ENCODE peak calls at places on chromosomes 16 and 17, in five cellular contexts. One of them, this sample, is unnamed.

GRCh38 chr17:17343896-17344506 is 40.8 kb downstream of the NT5M start:
- DNase-seq in dorsolateral prefrontal cortex: peak; percentile 10
- DNase-seq in NB4: no peak
- DNase-seq in A673: no peak
- DNase-seq in cardiac muscle cell: no peak
- DNase-seq in this sample: no peak

GRCh38 chr16:24939224-24939623 is 75.9 kb downstream of the ARHGAP17 start:
- DNase-seq in dorsolateral prefrontal cortex: no peak
- DNase-seq in NB4: no peak
- DNase-seq in A673: no peak
- DNase-seq in cardiac muscle cell: no peak
- DNase-seq in this sample: no peak

GRCh38 chr17:37745801-37746426 is 1.1 kb upstream of the HNF1B start:
- DNase-seq in dorsolateral prefrontal cortex: no peak
- DNase-seq in NB4: no peak
- DNase-seq in A673: no peak
- DNase-seq in cardiac muscle cell: no peak
- DNase-seq in this sample: no peak

GRCh38 chr17:2780256-2780655 is 16.0 kb upstream of the RAP1GAP2 start:
- DNase-seq in dorsolateral prefrontal cortex: no peak
- DNase-seq in NB4: no peak
- DNase-seq in A673: no peak
- DNase-seq in cardiac muscle cell: no peak
- DNase-seq in this sample: no peak

GRCh38 chr16:12225816-12226480 is 249.4 kb downstream of the SNX29 start:
- DNase-seq in dorsolateral prefrontal cortex: no peak
- DNase-seq in NB4: no peak
- DNase-seq in A673: no peak
- DNase-seq in cardiac muscle cell: no peak
- DNase-seq in this sample: no peak

GRCh38 chr17:31095239-31096105 is 695 bp downstream of the NF1 start:
- DNase-seq in dorsolateral prefrontal cortex: no peak
- DNase-seq in NB4: peak; percentile 66
- DNase-seq in A673: peak; percentile 11
- DNase-seq in cardiac muscle cell: peak; percentile 50
- DNase-seq in this sample: no peak

GRCh38 chr16:87222335-87222734 is 94.9 kb downstream of the C16orf95 start:
- DNase-seq in dorsolateral prefrontal cortex: no peak
- DNase-seq in NB4: no peak
- DNase-seq in A673: no peak
- DNase-seq in cardiac muscle cell: no peak
- DNase-seq in this sample: no peak

GRCh38 chr16:72246423-72246822 is 74.5 kb upstream of the PMFBP1 start:
- DNase-seq in dorsolateral prefrontal cortex: no peak
- DNase-seq in NB4: no peak
- DNase-seq in A673: no peak
- DNase-seq in cardiac muscle cell: no peak
- DNase-seq in this sample: no peak

GRCh38 chr16:27475561-27475960 is 73.6 kb downstream of the IL21R start:
- DNase-seq in dorsolateral prefrontal cortex: no peak
- DNase-seq in NB4: no peak
- DNase-seq in A673: no peak
- DNase-seq in cardiac muscle cell: peak; percentile 73
- DNase-seq in this sample: no peak

GRCh38 chr16:56732366-56732765 is 2.4 kb downstream of the NUP93 start:
- DNase-seq in dorsolateral prefrontal cortex: no peak
- DNase-seq in NB4: no peak
- DNase-seq in A673: no peak
- DNase-seq in cardiac muscle cell: no peak
- DNase-seq in this sample: no peak

GRCh38 chr16:10172848-10173655 is 9.2 kb downstream of the GRIN2A start:
- DNase-seq in dorsolateral prefrontal cortex: peak; percentile 49
- DNase-seq in NB4: no peak
- DNase-seq in A673: no peak
- DNase-seq in cardiac muscle cell: no peak
- DNase-seq in this sample: no peak

GRCh38 chr16:1309888-1310831 is 724 bp downstream of the UBE2I start:
- DNase-seq in dorsolateral prefrontal cortex: no peak
- DNase-seq in NB4: peak; percentile 68
- DNase-seq in A673: no peak
- DNase-seq in cardiac muscle cell: peak; percentile 52
- DNase-seq in this sample: no peak

GRCh38 chr17:80827646-80828643 is 163.7 kb upstream of the CHMP6 start:
- DNase-seq in dorsolateral prefrontal cortex: no peak
- DNase-seq in NB4: peak; percentile 73
- DNase-seq in A673: peak; percentile 38
- DNase-seq in cardiac muscle cell: no peak
- DNase-seq in this sample: no peak

GRCh38 chr17:43940630-43941029 is 1.6 kb downstream of the PPY start:
- DNase-seq in dorsolateral prefrontal cortex: no peak
- DNase-seq in NB4: peak; percentile 59
- DNase-seq in A673: peak; percentile 37
- DNase-seq in cardiac muscle cell: peak; percentile 46
- DNase-seq in this sample: no peak

GRCh38 chr16:64167851-64168770 is 953.8 kb downstream of the CDH11 start:
- DNase-seq in dorsolateral prefrontal cortex: no peak
- DNase-seq in NB4: no peak
- DNase-seq in A673: no peak
- DNase-seq in cardiac muscle cell: no peak
- DNase-seq in this sample: no peak

GRCh38 chr16:76579277-76579676 is 302.1 kb downstream of the CNTNAP4 start:
- DNase-seq in dorsolateral prefrontal cortex: no peak
- DNase-seq in NB4: peak; percentile 4
- DNase-seq in A673: no peak
- DNase-seq in cardiac muscle cell: no peak
- DNase-seq in this sample: no peak

GRCh38 chr16:75264999-75265910 is 13.8 kb upstream of the BCAR1 start:
- DNase-seq in dorsolateral prefrontal cortex: no peak
- DNase-seq in NB4: no peak
- DNase-seq in A673: no peak
- DNase-seq in cardiac muscle cell: no peak
- DNase-seq in this sample: no peak

GRCh38 chr16:67449739-67450138 is 18.8 kb downstream of the HSD11B2 start:
- DNase-seq in dorsolateral prefrontal cortex: no peak
- DNase-seq in NB4: no peak
- DNase-seq in A673: no peak
- DNase-seq in cardiac muscle cell: no peak
- DNase-seq in this sample: no peak

GRCh38 chr17:14797801-14798200 is 467.3 kb downstream of the PMP22 start:
- DNase-seq in dorsolateral prefrontal cortex: no peak
- DNase-seq in NB4: no peak
- DNase-seq in A673: no peak
- DNase-seq in cardiac muscle cell: no peak
- DNase-seq in this sample: no peak

GRCh38 chr16:8229011-8229520 is 361.2 kb downstream of the TMEM114 start:
- DNase-seq in dorsolateral prefrontal cortex: no peak
- DNase-seq in NB4: no peak
- DNase-seq in A673: no peak
- DNase-seq in cardiac muscle cell: no peak
- DNase-seq in this sample: no peak

GRCh38 chr16:24367186-24367585 is 111.1 kb downstream of the CACNG3 start:
- DNase-seq in dorsolateral prefrontal cortex: no peak
- DNase-seq in NB4: no peak
- DNase-seq in A673: peak; percentile 56
- DNase-seq in cardiac muscle cell: no peak
- DNase-seq in this sample: no peak

GRCh38 chr17:35373532-35373983 is at the start of gene SLFN11:
- DNase-seq in dorsolateral prefrontal cortex: peak; percentile 69
- DNase-seq in NB4: peak; percentile 94
- DNase-seq in A673: peak; percentile 93
- DNase-seq in cardiac muscle cell: peak; percentile 95
- DNase-seq in this sample: peak; percentile 80

GRCh38 chr17:35171834-35172233 is 22.4 kb downstream of the SLC35G3 start:
- DNase-seq in dorsolateral prefrontal cortex: no peak
- DNase-seq in NB4: no peak
- DNase-seq in A673: no peak
- DNase-seq in cardiac muscle cell: no peak
- DNase-seq in this sample: no peak

GRCh38 chr16:84600343-84601229 is 17.3 kb downstream of the COTL1 start:
- DNase-seq in dorsolateral prefrontal cortex: no peak
- DNase-seq in NB4: peak; percentile 93
- DNase-seq in A673: peak; percentile 74
- DNase-seq in cardiac muscle cell: peak; percentile 43
- DNase-seq in this sample: no peak

GRCh38 chr17:80466188-80466705 is 10.2 kb downstream of the NPTX1 start:
- DNase-seq in dorsolateral prefrontal cortex: no peak
- DNase-seq in NB4: no peak
- DNase-seq in A673: no peak
- DNase-seq in cardiac muscle cell: no peak
- DNase-seq in this sample: no peak

GRCh38 chr16:14168146-14168545 is 97.0 kb downstream of the MRTFB start:
- DNase-seq in dorsolateral prefrontal cortex: no peak
- DNase-seq in NB4: peak; percentile 66
- DNase-seq in A673: no peak
- DNase-seq in cardiac muscle cell: peak; percentile 85
- DNase-seq in this sample: no peak

GRCh38 chr17:56213031-56213430 is 59.8 kb downstream of the ANKFN1 start:
- DNase-seq in dorsolateral prefrontal cortex: peak; percentile 30
- DNase-seq in NB4: no peak
- DNase-seq in A673: no peak
- DNase-seq in cardiac muscle cell: no peak
- DNase-seq in this sample: no peak

GRCh38 chr17:40321502-40322416 is 12.8 kb downstream of the RARA start:
- DNase-seq in dorsolateral prefrontal cortex: peak; percentile 44
- DNase-seq in NB4: no peak
- DNase-seq in A673: no peak
- DNase-seq in cardiac muscle cell: no peak
- DNase-seq in this sample: no peak

GRCh38 chr16:31460582-31461002 is 1.3 kb downstream of the ARMC5 start:
- DNase-seq in dorsolateral prefrontal cortex: no peak
- DNase-seq in NB4: peak; percentile 63
- DNase-seq in A673: peak; percentile 64
- DNase-seq in cardiac muscle cell: peak; percentile 66
- DNase-seq in this sample: no peak

GRCh38 chr16:82582971-82583370 is 43.8 kb upstream of the CDH13 start:
- DNase-seq in dorsolateral prefrontal cortex: no peak
- DNase-seq in NB4: peak; percentile 11
- DNase-seq in A673: no peak
- DNase-seq in cardiac muscle cell: no peak
- DNase-seq in this sample: no peak

GRCh38 chr16:71900336-71900735 is 5.0 kb downstream of the IST1 start:
- DNase-seq in dorsolateral prefrontal cortex: no peak
- DNase-seq in NB4: peak; percentile 77
- DNase-seq in A673: no peak
- DNase-seq in cardiac muscle cell: peak; percentile 38
- DNase-seq in this sample: no peak

GRCh38 chr16:86291491-86291890 is 218.8 kb upstream of the FOXF1 start:
- DNase-seq in dorsolateral prefrontal cortex: no peak
- DNase-seq in NB4: no peak
- DNase-seq in A673: no peak
- DNase-seq in cardiac muscle cell: no peak
- DNase-seq in this sample: no peak

GRCh38 chr16:3112881-3113574 is 642 bp downstream of the ZNF205 start:
- DNase-seq in dorsolateral prefrontal cortex: no peak
- DNase-seq in NB4: no peak
- DNase-seq in A673: no peak
- DNase-seq in cardiac muscle cell: peak; percentile 61
- DNase-seq in this sample: no peak

GRCh38 chr16:3115561-3115960 is 3.2 kb downstream of the ZNF205 start:
- DNase-seq in dorsolateral prefrontal cortex: no peak
- DNase-seq in NB4: no peak
- DNase-seq in A673: no peak
- DNase-seq in cardiac muscle cell: no peak
- DNase-seq in this sample: no peak

GRCh38 chr16:3113765-3114479 is 1.5 kb downstream of the ZNF205 start:
- DNase-seq in dorsolateral prefrontal cortex: no peak
- DNase-seq in NB4: no peak
- DNase-seq in A673: no peak
- DNase-seq in cardiac muscle cell: no peak
- DNase-seq in this sample: no peak

GRCh38 chr16:3112058-3112880 is at the start of gene ZNF205:
- DNase-seq in dorsolateral prefrontal cortex: peak; percentile 68
- DNase-seq in NB4: no peak
- DNase-seq in A673: peak; percentile 89
- DNase-seq in cardiac muscle cell: peak; percentile 78
- DNase-seq in this sample: no peak

DNA sequence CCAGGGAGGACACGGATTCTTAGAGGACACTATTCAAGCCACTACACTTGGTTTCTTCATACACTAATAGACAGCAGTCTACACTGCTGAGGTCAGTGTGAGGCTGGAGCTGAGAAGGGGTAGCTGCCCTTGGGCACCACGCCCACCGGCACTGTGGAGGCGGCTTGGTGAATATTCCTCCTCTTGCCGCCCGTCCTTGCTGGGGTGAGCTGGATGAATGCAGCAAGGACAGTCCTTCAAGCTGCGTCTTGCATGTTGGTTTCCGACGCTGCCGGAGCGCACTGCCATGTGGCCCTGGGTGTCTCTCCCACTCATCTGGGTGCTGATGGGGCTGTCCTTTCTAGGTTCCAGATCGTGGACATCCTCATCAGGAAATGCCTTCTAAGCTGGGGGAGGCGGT is 2.6 kb downstream of the ZNF205 start:
- DNase-seq in dorsolateral prefrontal cortex: no peak
- DNase-seq in NB4: no peak
- DNase-seq in A673: no peak
- DNase-seq in cardiac muscle cell: no peak
- DNase-seq in this sample: no peak
- TF ChIP-seq CTCF in dorsolateral prefrontal cortex: no peak
- TF ChIP-seq CTCF in NB4: no peak
- TF ChIP-seq CTCF in A673: no peak
- TF ChIP-seq CTCF in cardiac muscle cell: no peak
- TF ChIP-seq CTCF in this sample: no peak

GRCh38 chr16:2386990-2387389 is 42.3 kb upstream of the CCNF start:
- DNase-seq in dorsolateral prefrontal cortex: no peak
- DNase-seq in NB4: no peak
- DNase-seq in A673: no peak
- DNase-seq in cardiac muscle cell: no peak
- DNase-seq in this sample: no peak
- TF ChIP-seq CTCF in dorsolateral prefrontal cortex: no peak
- TF ChIP-seq CTCF in NB4: no peak
- TF ChIP-seq CTCF in A673: no peak
- TF ChIP-seq CTCF in cardiac muscle cell: peak; percentile 13
- TF ChIP-seq CTCF in this sample: no peak

DNA sequence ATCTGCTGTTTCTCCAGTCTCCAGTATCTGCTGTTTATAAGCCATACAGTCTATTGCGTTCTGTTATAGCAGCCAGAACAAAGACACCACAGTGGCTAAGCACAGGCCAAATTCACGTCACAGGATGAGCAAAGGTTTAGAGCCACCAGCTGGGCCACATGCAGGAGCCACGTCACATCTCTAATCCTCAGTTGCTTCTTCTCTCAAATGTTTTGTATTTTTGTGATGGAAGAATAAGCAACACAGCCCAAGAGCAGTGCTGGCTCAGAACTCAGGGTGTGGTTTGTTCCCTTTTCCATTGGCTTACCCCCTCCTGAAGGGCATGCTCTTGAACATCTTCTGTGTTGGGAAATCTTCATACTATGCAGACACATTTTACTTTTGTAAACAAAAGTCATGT is 309.4 kb upstream of the CDH5 start:
- DNase-seq in dorsolateral prefrontal cortex: no peak
- DNase-seq in NB4: no peak
- DNase-seq in A673: no peak
- DNase-seq in cardiac muscle cell: no peak
- DNase-seq in this sample: no peak
- TF ChIP-seq CTCF in dorsolateral prefrontal cortex: no peak
- TF ChIP-seq CTCF in NB4: no peak
- TF ChIP-seq CTCF in A673: no peak
- TF ChIP-seq CTCF in cardiac muscle cell: no peak
- TF ChIP-seq CTCF in this sample: no peak

GRCh38 chr17:61583242-61583641 is 7.8 kb downstream of the NACA2 start:
- DNase-seq in dorsolateral prefrontal cortex: no peak
- DNase-seq in NB4: peak; percentile 46
- DNase-seq in A673: peak; percentile 66
- DNase-seq in cardiac muscle cell: peak; percentile 66
- DNase-seq in this sample: no peak
- TF ChIP-seq CTCF in dorsolateral prefrontal cortex: no peak
- TF ChIP-seq CTCF in NB4: no peak
- TF ChIP-seq CTCF in A673: peak; percentile 62
- TF ChIP-seq CTCF in cardiac muscle cell: peak; percentile 35
- TF ChIP-seq CTCF in this sample: no peak

This sample was measured in CD14-positive monocyte.